ENCODE peak calls at places on chromosome 3, in five cellular contexts. One of them, this sample, is unnamed.

GRCh38 chr3:105173972-105174371 is 192.7 kb upstream of the ALCAM start:
- DNase-seq in IMR-90: no peak
- DNase-seq in body of pancreas: no peak
- DNase-seq in breast epithelium: no peak
- DNase-seq in stomach: no peak
- DNase-seq in this sample: no peak

GRCh38 chr3:27596334-27596841 is 112.2 kb upstream of the SLC4A7 start:
- DNase-seq in breast epithelium: no peak
- DNase-seq in body of pancreas: peak
- DNase-seq in IMR-90: peak
- DNase-seq in stomach: no peak
- DNase-seq in this sample: no peak

GRCh38 chr3:151925876-151926275 is 52.4 kb downstream of the SUCNR1 start:
- DNase-seq in IMR-90: peak
- DNase-seq in body of pancreas: no peak
- DNase-seq in stomach: no peak
- DNase-seq in breast epithelium: no peak
- DNase-seq in this sample: peak

GRCh38 chr3:97388774-97389173 is 375.8 kb upstream of the ARL6 start:
- DNase-seq in breast epithelium: no peak
- DNase-seq in stomach: no peak
- DNase-seq in IMR-90: no peak
- DNase-seq in body of pancreas: no peak
- DNase-seq in this sample: no peak

GRCh38 chr3:151024339-151024738 is 51.8 kb upstream of the CLRN1 start:
- DNase-seq in breast epithelium: no peak
- DNase-seq in IMR-90: no peak
- DNase-seq in body of pancreas: no peak
- DNase-seq in stomach: no peak
- DNase-seq in this sample: no peak

GRCh38 chr3:189334064-189334920 is 162.5 kb downstream of the TPRG1 start:
- DNase-seq in body of pancreas: no peak
- DNase-seq in breast epithelium: no peak
- DNase-seq in stomach: no peak
- DNase-seq in IMR-90: no peak
- DNase-seq in this sample: no peak

GRCh38 chr3:86563358-86563970 is 427.5 kb downstream of the VGLL3 start:
- DNase-seq in body of pancreas: no peak
- DNase-seq in breast epithelium: no peak
- DNase-seq in IMR-90: peak
- DNase-seq in stomach: no peak
- DNase-seq in this sample: no peak

GRCh38 chr3:196942915-196943277 is 568 bp upstream of the NCBP2 start:
- DNase-seq in body of pancreas: peak
- DNase-seq in breast epithelium: no peak
- DNase-seq in stomach: no peak
- DNase-seq in IMR-90: no peak
- DNase-seq in this sample: no peak

GRCh38 chr3:99645277-99646106 is 7.1 kb downstream of the COL8A1 start:
- DNase-seq in breast epithelium: no peak
- DNase-seq in body of pancreas: no peak
- DNase-seq in stomach: no peak
- DNase-seq in IMR-90: peak
- DNase-seq in this sample: no peak

GRCh38 chr3:55481918-55482495 is 5.1 kb downstream of the WNT5A start:
- DNase-seq in stomach: no peak
- DNase-seq in IMR-90: peak
- DNase-seq in breast epithelium: no peak
- DNase-seq in body of pancreas: no peak
- DNase-seq in this sample: no peak

GRCh38 chr3:74338998-74339397 is 275.5 kb downstream of the CNTN3 start:
- DNase-seq in body of pancreas: no peak
- DNase-seq in breast epithelium: no peak
- DNase-seq in stomach: no peak
- DNase-seq in IMR-90: no peak
- DNase-seq in this sample: no peak

GRCh38 chr3:126129408-126129891 is 45.5 kb upstream of the SLC41A3 start:
- DNase-seq in body of pancreas: peak
- DNase-seq in stomach: peak
- DNase-seq in IMR-90: peak
- DNase-seq in breast epithelium: peak
- DNase-seq in this sample: peak

GRCh38 chr3:169384576-169384975 is 278.9 kb downstream of the MECOM start:
- DNase-seq in breast epithelium: no peak
- DNase-seq in body of pancreas: no peak
- DNase-seq in IMR-90: no peak
- DNase-seq in stomach: no peak
- DNase-seq in this sample: no peak
- TF ChIP-seq POLR2A in breast epithelium: no peak
- TF ChIP-seq POLR2A in body of pancreas: no peak
- TF ChIP-seq POLR2A in IMR-90: no peak
- TF ChIP-seq POLR2A in stomach: no peak
- TF ChIP-seq POLR2A in this sample: no peak

GRCh38 chr3:57152150-57152549 is 13.0 kb downstream of the IL17RD start:
- DNase-seq in body of pancreas: no peak
- DNase-seq in breast epithelium: no peak
- DNase-seq in stomach: no peak
- DNase-seq in IMR-90: no peak
- DNase-seq in this sample: no peak

GRCh38 chr3:57154470-57154869 is 10.7 kb downstream of the IL17RD start:
- DNase-seq in body of pancreas: no peak
- DNase-seq in breast epithelium: no peak
- DNase-seq in IMR-90: no peak
- DNase-seq in stomach: no peak
- DNase-seq in this sample: no peak

GRCh38 chr3:57150097-57150496 is 15.1 kb downstream of the IL17RD start:
- DNase-seq in body of pancreas: no peak
- DNase-seq in IMR-90: no peak
- DNase-seq in stomach: no peak
- DNase-seq in breast epithelium: no peak
- DNase-seq in this sample: no peak

GRCh38 chr3:57152761-57153160 is 12.4 kb downstream of the IL17RD start:
- DNase-seq in breast epithelium: no peak
- DNase-seq in body of pancreas: no peak
- DNase-seq in IMR-90: no peak
- DNase-seq in stomach: no peak
- DNase-seq in this sample: no peak

GRCh38 chr3:57151021-57151449 is 14.1 kb downstream of the IL17RD start:
- DNase-seq in body of pancreas: no peak
- DNase-seq in breast epithelium: no peak
- DNase-seq in stomach: no peak
- DNase-seq in IMR-90: peak
- DNase-seq in this sample: no peak
- TF ChIP-seq POLR2A in body of pancreas: no peak
- TF ChIP-seq POLR2A in breast epithelium: no peak
- TF ChIP-seq POLR2A in stomach: no peak
- TF ChIP-seq POLR2A in IMR-90: no peak
- TF ChIP-seq POLR2A in this sample: no peak

GRCh38 chr3:14401692-14402303 is 608 bp upstream of the SLC6A6 start:
- DNase-seq in body of pancreas: no peak
- DNase-seq in stomach: no peak
- DNase-seq in breast epithelium: no peak
- DNase-seq in IMR-90: no peak
- DNase-seq in this sample: no peak

GRCh38 chr3:14405120-14405885 is 2.9 kb downstream of the SLC6A6 start:
- DNase-seq in IMR-90: no peak
- DNase-seq in breast epithelium: no peak
- DNase-seq in body of pancreas: no peak
- DNase-seq in stomach: no peak
- DNase-seq in this sample: no peak

GRCh38 chr3:14403636-14404395 is 1.4 kb downstream of the SLC6A6 start:
- DNase-seq in body of pancreas: peak
- DNase-seq in stomach: peak
- DNase-seq in IMR-90: no peak
- DNase-seq in breast epithelium: no peak
- DNase-seq in this sample: no peak

GRCh38 chr3:14404396-14405119 is 2.2 kb downstream of the SLC6A6 start:
- DNase-seq in body of pancreas: no peak
- DNase-seq in stomach: peak
- DNase-seq in breast epithelium: no peak
- DNase-seq in IMR-90: no peak
- DNase-seq in this sample: no peak

DNA sequence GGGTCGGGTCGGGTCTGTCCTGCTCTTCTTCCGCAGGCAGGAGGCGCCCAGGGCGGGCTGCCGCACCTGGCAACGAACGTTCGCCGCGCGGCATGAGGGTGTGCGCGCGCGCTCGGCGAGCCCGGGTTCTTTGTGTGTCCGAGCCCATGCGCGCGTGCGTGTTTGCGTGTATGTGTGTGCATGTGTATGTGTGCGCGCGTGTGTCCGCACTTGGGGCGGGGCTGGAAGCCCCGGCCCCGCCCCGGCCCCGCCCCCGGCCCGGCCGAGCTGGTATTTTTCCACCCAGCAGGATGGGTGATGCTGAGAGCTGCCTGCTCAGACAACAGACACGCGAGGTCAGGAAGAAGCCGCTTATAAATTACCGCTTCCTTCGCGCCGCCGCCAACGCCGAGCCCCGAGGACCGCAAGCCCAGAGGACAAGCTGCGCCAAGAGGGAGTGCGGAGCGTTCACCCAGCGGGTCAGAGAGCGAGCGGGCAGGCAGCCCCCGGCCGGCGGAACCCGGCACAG is at the start of gene SLC6A6:
- DNase-seq in breast epithelium: peak
- DNase-seq in IMR-90: peak
- DNase-seq in body of pancreas: peak
- DNase-seq in stomach: peak
- DNase-seq in this sample: peak
- TF ChIP-seq POLR2A in breast epithelium: no peak
- TF ChIP-seq POLR2A in IMR-90: peak
- TF ChIP-seq POLR2A in body of pancreas: peak
- TF ChIP-seq POLR2A in stomach: no peak
- TF ChIP-seq POLR2A in this sample: peak

DNA sequence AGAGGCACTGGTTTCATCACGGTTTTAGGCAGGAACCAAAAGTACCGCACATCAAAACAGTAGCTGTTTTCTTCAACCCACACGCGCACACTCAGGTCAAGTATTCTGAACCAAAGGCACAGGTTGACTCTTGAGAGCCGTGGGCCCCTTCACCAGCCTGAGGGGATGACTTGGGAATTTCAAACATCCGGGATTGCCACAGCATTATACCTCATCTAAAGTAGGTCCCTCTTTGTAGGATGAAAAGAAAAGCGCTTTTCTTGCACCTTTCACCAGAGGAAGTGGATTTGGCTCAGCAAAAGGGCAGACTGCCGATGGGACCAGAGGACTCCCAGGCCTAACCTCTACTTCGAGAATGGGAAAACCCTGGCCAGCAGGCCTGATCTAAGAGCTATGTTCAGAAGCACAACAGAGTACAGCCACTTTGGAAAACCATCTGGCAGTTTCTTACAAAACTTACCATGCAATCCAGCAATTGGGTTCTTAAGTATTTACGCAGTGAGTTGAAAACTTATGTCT is 88.2 kb upstream of the PROK2 start:
- DNase-seq in IMR-90: no peak
- DNase-seq in breast epithelium: no peak
- DNase-seq in body of pancreas: no peak
- DNase-seq in stomach: no peak
- DNase-seq in this sample: no peak
- TF ChIP-seq POLR2A in IMR-90: no peak
- TF ChIP-seq POLR2A in breast epithelium: no peak
- TF ChIP-seq POLR2A in body of pancreas: no peak
- TF ChIP-seq POLR2A in stomach: no peak
- TF ChIP-seq POLR2A in this sample: no peak

GRCh38 chr3:51436998-51437639 is 46.0 kb downstream of the RBM15B start:
- DNase-seq in breast epithelium: no peak
- DNase-seq in body of pancreas: no peak
- DNase-seq in IMR-90: no peak
- DNase-seq in stomach: peak
- DNase-seq in this sample: peak

GRCh38 chr3:51445544-51446280 is 54.1 kb downstream of the DCAF1 start:
- DNase-seq in IMR-90: no peak
- DNase-seq in stomach: no peak
- DNase-seq in breast epithelium: no peak
- DNase-seq in body of pancreas: no peak
- DNase-seq in this sample: no peak

GRCh38 chr3:51441282-51442030 is 50.4 kb downstream of the RBM15B start:
- DNase-seq in IMR-90: no peak
- DNase-seq in stomach: no peak
- DNase-seq in body of pancreas: no peak
- DNase-seq in breast epithelium: no peak
- DNase-seq in this sample: no peak
- TF ChIP-seq POLR2A in IMR-90: no peak
- TF ChIP-seq POLR2A in stomach: no peak
- TF ChIP-seq POLR2A in body of pancreas: no peak
- TF ChIP-seq POLR2A in breast epithelium: no peak
- TF ChIP-seq POLR2A in this sample: no peak

GRCh38 chr3:160399347-160400047 is at the start of gene SMC4:
- DNase-seq in IMR-90: peak
- DNase-seq in breast epithelium: peak
- DNase-seq in body of pancreas: peak
- DNase-seq in stomach: peak
- DNase-seq in this sample: peak
- TF ChIP-seq POLR2A in IMR-90: peak
- TF ChIP-seq POLR2A in breast epithelium: no peak
- TF ChIP-seq POLR2A in body of pancreas: peak
- TF ChIP-seq POLR2A in stomach: peak
- TF ChIP-seq POLR2A in this sample: peak

GRCh38 chr3:122719273-122719921 is 38.8 kb downstream of the PARP14 start:
- DNase-seq in breast epithelium: no peak
- DNase-seq in IMR-90: no peak
- DNase-seq in body of pancreas: no peak
- DNase-seq in stomach: no peak
- DNase-seq in this sample: no peak
- TF ChIP-seq POLR2A in breast epithelium: no peak
- TF ChIP-seq POLR2A in IMR-90: no peak
- TF ChIP-seq POLR2A in body of pancreas: no peak
- TF ChIP-seq POLR2A in stomach: no peak
- TF ChIP-seq POLR2A in this sample: no peak